ENCODE peak calls at places on chromosome 15, in five cellular contexts. E, M, Z, Q and Y are unnamed samples.

GRCh38 chr15:95799286-95800187 is 531.0 kb upstream of the NR2F2 start:
- DNase-seq in M (no peak), Z (peak), Q (no peak), E (peak), Y (no peak)

GRCh38 chr15:100686725-100687488 is 84.5 kb downstream of the ASB7 start:
- DNase-seq in Z (no peak), Q (no peak), M (no peak), E (no peak), Y (no peak)

GRCh38 chr15:31511707-31512310 is 185.2 kb downstream of the KLF13 start:
- DNase-seq in M (no peak), Z (peak), Q (no peak), E (no peak), Y (peak)

GRCh38 chr15:49809894-49810594 is 189.2 kb downstream of the DTWD1 start:
- DNase-seq in M (no peak), Q (no peak), E (no peak), Z (no peak), Y (no peak)

GRCh38 chr15:42152196-42152920 is 4.1 kb downstream of the PLA2G4F start:
- DNase-seq in E (no peak), Q (no peak), M (no peak), Z (no peak), Y (no peak)

GRCh38 chr15:100230784-100231183 is 111.0 kb downstream of the ADAMTS17 start:
- DNase-seq in Z (no peak), M (no peak), E (no peak), Q (no peak), Y (no peak)

GRCh38 chr15:27771892-27772291 is 327.2 kb downstream of the OCA2 start:
- DNase-seq in E (no peak), Q (no peak), M (no peak), Z (no peak), Y (no peak)

GRCh38 chr15:96273317-96274086 is 57.0 kb upstream of the NR2F2 start:
- DNase-seq in M (no peak), E (peak), Z (peak), Q (no peak), Y (no peak)

GRCh38 chr15:83970290-83970890 is 265.2 kb upstream of the GOLGA6L4 start:
- DNase-seq in Z (no peak), E (no peak), Q (no peak), M (no peak), Y (no peak)

GRCh38 chr15:97791824-97792792 is 168.4 kb upstream of the ARRDC4 start:
- DNase-seq in E (no peak), Q (peak), Z (no peak), M (no peak), Y (peak)

GRCh38 chr15:54707805-54708752 is 488.7 kb downstream of the RSL24D1 start:
- DNase-seq in E (no peak), Z (no peak), M (no peak), Q (no peak), Y (peak)

GRCh38 chr15:75170711-75171341 is 30.9 kb upstream of the C15orf39 start:
- DNase-seq in E (peak), M (no peak), Q (no peak), Z (peak), Y (no peak)

GRCh38 chr15:75554717-75555116 is 24.4 kb downstream of the PTPN9 start:
- DNase-seq in Z (no peak), E (no peak), M (no peak), Q (no peak), Y (no peak)

GRCh38 chr15:89822611-89822950 is 7.9 kb upstream of the ANPEP start:
- DNase-seq in Z (no peak), M (no peak), Q (no peak), E (no peak), Y (no peak)

GRCh38 chr15:31934821-31935220 is 95.5 kb upstream of the CHRNA7 start:
- DNase-seq in Z (no peak), Q (no peak), M (no peak), E (no peak), Y (no peak)

GRCh38 chr15:74884428-74885223 is 5.2 kb upstream of the MPI start:
- DNase-seq in E (no peak), Q (no peak), M (no peak), Z (peak), Y (no peak)

GRCh38 chr15:64857421-64857820 is 15.7 kb downstream of the PLEKHO2 start:
- DNase-seq in Z (peak), E (peak), Q (no peak), M (no peak), Y (peak)

GRCh38 chr15:93296786-93297500 is 207.9 kb upstream of the RGMA start:
- DNase-seq in M (no peak), E (no peak), Q (no peak), Z (peak), Y (no peak)

GRCh38 chr15:83815506-83815905 is 161.6 kb downstream of the ADAMTSL3 start:
- DNase-seq in M (peak), E (no peak), Z (no peak), Q (no peak), Y (no peak)

GRCh38 chr15:66865622-66866611 is 163.9 kb downstream of the SMAD6 start:
- DNase-seq in Z (peak), E (no peak), M (no peak), Q (peak), Y (peak)

GRCh38 chr15:55796321-55796965 is 53.5 kb upstream of the PRTG start:
- DNase-seq in Z (no peak), M (no peak), Q (no peak), E (peak), Y (no peak)

GRCh38 chr15:48363474-48363873 is 32.2 kb downstream of the DUT start:
- DNase-seq in Z (no peak), M (no peak), E (no peak), Q (no peak), Y (no peak)

GRCh38 chr15:45630958-45631691 is 3.7 kb upstream of the SQOR start:
- DNase-seq in Z (peak), E (peak), Q (no peak), M (no peak), Y (no peak)

GRCh38 chr15:66886686-66887273 is 178.6 kb upstream of the SMAD3 start:
- DNase-seq in Z (no peak), E (no peak), Q (peak), M (no peak), Y (no peak)

GRCh38 chr15:89795996-89796395 is 18.7 kb downstream of the ANPEP start:
- DNase-seq in Z (no peak), Q (no peak), E (no peak), M (no peak), Y (no peak)

GRCh38 chr15:61383421-61383820 is 154.3 kb upstream of the RORA start:
- DNase-seq in Q (no peak), Z (peak), M (no peak), E (peak), Y (no peak)

GRCh38 chr15:48361690-48362089 is 30.5 kb downstream of the DUT start:
- DNase-seq in E (no peak), Q (no peak), M (no peak), Z (no peak), Y (no peak)

GRCh38 chr15:40330368-40330836 is 6.9 kb downstream of the INAFM2 start:
- DNase-seq in Z (no peak), Q (no peak), M (no peak), E (peak), Y (no peak)

GRCh38 chr15:60299452-60300047 is 98.2 kb downstream of the ANXA2 start:
- DNase-seq in M (no peak), E (no peak), Z (no peak), Q (no peak), Y (peak)

GRCh38 chr15:71364117-71364584 is 248.9 kb downstream of the THSD4 start:
- DNase-seq in M (no peak), Q (no peak), E (no peak), Z (peak), Y (peak)

GRCh38 chr15:90086868-90087268 is 15.4 kb downstream of the IDH2 start:
- DNase-seq in M (no peak), Z (peak), E (peak), Q (peak), Y (peak)

DNA sequence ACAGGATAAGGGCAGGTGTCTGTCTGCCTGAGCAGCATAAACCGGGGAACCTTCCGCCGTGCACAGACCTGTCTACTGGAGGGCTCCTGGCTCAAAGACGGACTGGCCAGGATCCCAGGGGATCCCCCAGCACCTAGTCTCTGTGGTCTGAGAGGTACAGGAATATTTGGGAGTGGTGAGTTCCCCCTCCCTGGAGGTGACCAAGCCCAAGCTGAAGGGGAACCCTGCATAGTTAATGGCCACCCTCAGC is 194.7 kb upstream of the TLE3 start:
- DNase-seq in Q (no peak), M (no peak), E (no peak), Z (no peak), Y (no peak)
- H2BK12ac ChIP-seq in Q (no peak), M (no peak), E (no peak), Z (peak), Y (no peak)

GRCh38 chr15:86620636-86621349 is 541.1 kb downstream of the AGBL1 start:
- DNase-seq in Q (no peak), M (no peak), Z (no peak), E (no peak), Y (no peak)
- H2BK12ac ChIP-seq in Q (no peak), M (no peak), Z (no peak), E (no peak), Y (no peak)

DNA sequence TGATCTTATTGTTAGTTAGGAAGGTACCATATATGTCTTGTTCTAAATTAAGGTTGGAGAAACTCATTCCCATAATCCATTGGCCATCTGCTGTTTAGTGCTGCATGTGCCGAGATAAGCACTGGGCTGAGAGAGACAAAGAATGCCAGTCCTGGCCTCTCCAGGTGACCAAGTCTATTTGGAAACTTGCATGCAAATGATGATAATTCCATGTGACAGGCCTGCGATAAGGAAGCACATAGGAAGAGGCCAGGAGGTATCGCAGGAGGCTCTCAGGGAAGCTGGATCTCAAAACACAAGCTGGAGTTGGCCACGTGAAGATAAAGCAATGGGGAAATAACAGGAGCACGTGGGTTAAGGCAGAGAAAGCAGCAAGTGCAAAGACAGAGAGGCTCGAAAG is 39.7 kb downstream of the MYO5C start:
- DNase-seq in E (no peak), Q (no peak), Z (no peak), M (no peak), Y (no peak)
- H2BK12ac ChIP-seq in E (peak), Q (no peak), Z (no peak), M (no peak), Y (no peak)

DNA sequence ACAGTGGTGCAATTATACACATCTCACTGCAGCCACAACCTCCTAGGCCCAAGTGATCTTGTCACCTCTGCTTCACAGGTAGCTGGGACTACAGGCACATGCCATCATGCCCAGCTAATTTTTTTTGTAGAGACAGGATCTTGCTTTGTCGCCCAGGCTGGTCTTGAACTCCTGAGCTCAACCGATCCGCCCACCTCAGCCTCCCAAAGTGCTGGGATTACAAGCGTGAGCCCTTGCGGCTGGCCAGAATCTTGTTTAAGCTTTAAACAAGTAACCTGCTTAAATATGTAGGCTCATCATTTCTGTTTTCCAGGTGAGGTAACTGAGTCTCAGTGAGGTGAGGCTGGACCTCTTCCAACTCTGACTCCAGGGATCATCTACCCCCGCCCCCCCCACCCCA is 7.7 kb upstream of the PSTPIP1 start:
- DNase-seq in E (no peak), Z (no peak), Q (no peak), M (no peak), Y (no peak)
- H2BK12ac ChIP-seq in E (no peak), Z (no peak), Q (no peak), M (no peak), Y (no peak)

GRCh38 chr15:36517758-36518157 is 61.7 kb upstream of the CDIN1 start:
- DNase-seq in M (no peak), E (no peak), Z (no peak), Q (no peak), Y (no peak)
- H2BK12ac ChIP-seq in M (no peak), E (no peak), Z (no peak), Q (no peak), Y (no peak)

DNA sequence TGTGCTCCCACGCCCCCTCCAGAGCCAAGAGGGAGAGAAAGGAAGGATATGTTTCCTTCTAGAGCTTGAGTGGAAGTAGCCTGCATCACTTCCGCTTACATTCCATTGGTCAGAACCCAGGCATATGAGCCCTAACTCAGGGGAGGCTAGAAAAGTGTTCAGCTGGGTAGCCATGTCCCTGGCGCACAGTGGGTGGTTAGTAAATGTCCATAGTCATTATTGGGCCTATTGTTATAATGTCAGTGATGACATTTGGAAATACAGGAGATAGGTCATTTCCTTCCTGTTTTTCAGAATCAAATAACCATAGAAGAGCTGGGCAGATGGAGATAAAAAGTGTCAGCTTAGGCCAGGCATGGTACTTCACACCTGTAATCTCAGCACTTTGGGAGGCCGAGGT is 27.3 kb downstream of the CD276 start:
- DNase-seq in Z (no peak), M (no peak), Q (no peak), E (no peak), Y (no peak)
- H2BK12ac ChIP-seq in Z (no peak), M (no peak), Q (no peak), E (no peak), Y (no peak)

GRCh38 chr15:57596301-57596855 is 4.7 kb downstream of the MYZAP start:
- DNase-seq in Z (no peak), M (no peak), Q (no peak), E (no peak), Y (no peak)

GRCh38 chr15:57592426-57592825 is 722 bp downstream of the MYZAP start:
- DNase-seq in Z (no peak), E (no peak), Q (no peak), M (no peak), Y (no peak)

GRCh38 chr15:57595011-57595866 is 3.5 kb downstream of the MYZAP start:
- DNase-seq in E (no peak), Z (peak), Q (no peak), M (no peak), Y (no peak)

GRCh38 chr15:57592836-57593420 is 1.2 kb downstream of the MYZAP start:
- DNase-seq in Z (no peak), E (no peak), Q (no peak), M (no peak), Y (no peak)

DNA sequence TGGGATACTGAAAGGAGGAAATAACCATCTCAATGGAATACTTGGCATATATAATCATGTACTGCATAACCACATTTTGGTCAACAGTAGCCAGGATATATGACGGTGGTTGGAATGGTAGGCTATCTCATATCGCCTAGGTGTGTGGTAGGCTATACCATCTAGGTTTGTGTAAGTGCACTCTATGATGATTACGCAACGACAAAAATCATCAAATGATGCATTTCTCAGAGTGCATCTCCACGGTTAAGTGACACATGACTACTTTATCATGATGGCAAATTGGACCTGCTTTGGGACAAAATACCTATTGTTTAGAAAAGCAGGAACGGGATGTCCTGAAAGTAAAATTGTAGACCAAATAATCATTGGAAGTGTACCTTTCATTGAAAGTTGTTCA is 2.8 kb downstream of the MYZAP start:
- DNase-seq in E (no peak), Q (no peak), Z (no peak), M (no peak), Y (no peak)
- H2BK12ac ChIP-seq in E (no peak), Q (no peak), Z (no peak), M (no peak), Y (no peak)